ENCODE peak calls at places on chromosomes 2 and 18, in ten cellular contexts. U is transverse colon; T is stimulated activated CD4-positive, alpha-beta T cell treated with anti-CD3 and anti-CD28 coated beads, Interleukin-2, amount 100 ng/mL, for 48 hours; Z is CD4-positive, alpha-beta T cell; V is cardiac septum; Q is HEK293T; M is BE2C; K is NCI-H1092; C is stomach; L is amygdala. H is an unnamed sample.

GRCh38 chr18:34697891-34698290 is 12.2 kb upstream of the DTNA start:
- DNase-seq in U (no peak), T (no peak), Z (no peak), V (no peak), Q (no peak), M (no peak), K (no peak), C (no peak), L (no peak), H (no peak)

GRCh38 chr18:59050661-59051057 is 89.0 kb upstream of the SEC11C start:
- DNase-seq in U (no peak), T (no peak), Z (no peak), V (no peak), Q (no peak), M (no peak), K (no peak), C (no peak), L (no peak), H (peak)

GRCh38 chr2:195026261-195026660 is 630.8 kb upstream of the SLC39A10 start:
- DNase-seq in U (no peak), T (no peak), Z (no peak), V (no peak), Q (no peak), M (no peak), K (no peak), C (no peak), L (no peak), H (no peak)

GRCh38 chr2:241636182-241636982 is 576 bp downstream of the THAP4 start:
- DNase-seq in U (peak), T (peak), Z (no peak), V (no peak), Q (peak), M (peak), K (no peak), C (peak), L (no peak), H (peak)

GRCh38 chr2:28420717-28421116 is 28.1 kb downstream of the FOSL2 start:
- DNase-seq in U (peak), T (no peak), Z (no peak), V (no peak), Q (no peak), M (no peak), K (no peak), C (no peak), L (no peak), H (no peak)

GRCh38 chr2:175732523-175732922 is 269.5 kb downstream of the LNPK start:
- DNase-seq in U (peak), T (no peak), Z (no peak), V (no peak), Q (no peak), M (no peak), K (no peak), C (no peak), L (no peak), H (no peak)

GRCh38 chr2:160426604-160427003 is 67.0 kb downstream of the RBMS1 start:
- DNase-seq in U (no peak), T (no peak), Z (no peak), V (no peak), Q (no peak), M (no peak), K (no peak), C (no peak), L (no peak), H (no peak)

GRCh38 chr2:127508621-127509034 is 17.7 kb downstream of the IWS1 start:
- DNase-seq in U (peak), T (no peak), Z (no peak), V (peak), Q (peak), M (peak), K (no peak), C (peak), L (peak), H (no peak)

GRCh38 chr2:674319-674985 is 2.8 kb downstream of the TMEM18 start:
- DNase-seq in U (no peak), T (no peak), Z (no peak), V (no peak), Q (no peak), M (no peak), K (no peak), C (no peak), L (no peak), H (no peak)

GRCh38 chr2:236512902-236513433 is 56.7 kb upstream of the ACKR3 start:
- DNase-seq in U (peak), T (peak), Z (peak), V (no peak), Q (peak), M (peak), K (no peak), C (peak), L (peak), H (peak)

GRCh38 chr2:88201811-88202169 is 31.6 kb downstream of the THNSL2 start:
- DNase-seq in U (no peak), T (no peak), Z (no peak), V (no peak), Q (no peak), M (no peak), K (no peak), C (no peak), L (no peak), H (no peak)